ENCODE peak calls at places on chromosomes 5 and 9, in five cellular contexts. W is cardiac muscle cell, M is ovary, R is IMR-90, S is GM23248. F is an unnamed sample. For H3K36me3, the result is how much of the 10 kb centered on the place peaks cover.

GRCh38 chr9:28648723-28649122 is 1075.4 kb upstream of the C9orf72 start:
- DNase-seq in W (no peak), M (no peak), R (no peak), S (no peak), F (peak)

GRCh38 chr5:176541338-176542134 is 4.3 kb upstream of the RNF44 start:
- DNase-seq in W (peak), M (peak), R (no peak), S (no peak), F (peak)

GRCh38 chr5:150626853-150627276 is 13.6 kb upstream of the SYNPO start:
- DNase-seq in W (peak), M (no peak), R (no peak), S (peak), F (no peak)

GRCh38 chr5:80884086-80884813 is 75.9 kb upstream of the RASGRF2 start:
- DNase-seq in W (no peak), M (no peak), R (no peak), S (no peak), F (peak)

GRCh38 chr5:100647461-100648230 is 112.5 kb downstream of the FAM174A start:
- DNase-seq in W (peak), M (peak), R (no peak), S (peak), F (peak)

GRCh38 chr5:12896086-12896485 is 991.8 kb upstream of the CTNND2 start:
- DNase-seq in W (no peak), M (no peak), R (no peak), S (no peak), F (no peak)

GRCh38 chr5:102715405-102715804 is 39.7 kb upstream of the PAM start:
- DNase-seq in W (peak), M (no peak), R (peak), S (peak), F (no peak)

GRCh38 chr9:219670-220365 is 5.2 kb downstream of the DOCK8 start:
- DNase-seq in W (no peak), M (no peak), R (no peak), S (no peak), F (no peak)

GRCh38 chr9:106906129-106906528 is 43.2 kb downstream of the ZNF462 start:
- DNase-seq in W (no peak), M (no peak), R (no peak), S (no peak), F (no peak)

GRCh38 chr5:135434591-135435466 is 12.3 kb downstream of the DCANP1 start:
- DNase-seq in W (no peak), M (no peak), R (peak), S (peak), F (no peak)

GRCh38 chr5:143166661-143167420 is 236.6 kb downstream of the NR3C1 start:
- DNase-seq in W (no peak), M (no peak), R (no peak), S (no peak), F (no peak)

GRCh38 chr5:124755565-124755964 is 9.1 kb upstream of the ZNF608 start:
- DNase-seq in W (no peak), M (no peak), R (no peak), S (peak), F (no peak)

GRCh38 chr9:14866200-14866749 is 44.0 kb downstream of the FREM1 start:
- DNase-seq in W (no peak), M (no peak), R (no peak), S (no peak), F (no peak)

GRCh38 chr9:126844085-126844484 is 16.4 kb upstream of the ZBTB34 start:
- DNase-seq in W (peak), M (no peak), R (peak), S (peak), F (no peak)

GRCh38 chr9:34085581-34086500 is 37.2 kb upstream of the UBAP2 start:
- DNase-seq in W (no peak), M (no peak), R (peak), S (no peak), F (no peak)

GRCh38 chr9:107312651-107313050 is 29.6 kb downstream of the RAD23B start:
- DNase-seq in W (peak), M (no peak), R (peak), S (peak), F (peak)

GRCh38 chr9:122402403-122403268 is 31.8 kb downstream of the PTGS1 start:
- DNase-seq in W (peak), M (no peak), R (peak), S (peak), F (no peak)

GRCh38 chr5:90226433-90227099 is 183.0 kb downstream of the CETN3 start:
- DNase-seq in W (peak), M (peak), R (no peak), S (no peak), F (no peak)

GRCh38 chr9:129416831-129417604 is 203.9 kb downstream of the C9orf50 start:
- DNase-seq in W (no peak), M (peak), R (no peak), S (no peak), F (no peak)

GRCh38 chr9:17744786-17745185 is 165.9 kb downstream of the SH3GL2 start:
- DNase-seq in W (peak), M (no peak), R (peak), S (peak), F (peak)

GRCh38 chr5:142095651-142096330 is 12.8 kb upstream of the NDFIP1 start:
- DNase-seq in W (no peak), M (no peak), R (no peak), S (peak), F (no peak)

GRCh38 chr5:181168595-181169118 is 21.3 kb downstream of the OR2V2 start:
- DNase-seq in W (no peak), M (no peak), R (no peak), S (no peak), F (no peak)

GRCh38 chr9:19940808-19941207 is 152.0 kb upstream of the SLC24A2 start:
- DNase-seq in W (no peak), M (no peak), R (no peak), S (no peak), F (no peak)

GRCh38 chr9:33187519-33188218 is 20.5 kb upstream of the B4GALT1 start:
- DNase-seq in W (peak), M (peak), R (peak), S (peak), F (no peak)

GRCh38 chr5:69432412-69433206 is 17.7 kb downstream of the MARVELD2 start:
- DNase-seq in W (no peak), M (no peak), R (no peak), S (no peak), F (no peak)

GRCh38 chr9:89484475-89485404 is 13.2 kb downstream of the SEMA4D start:
- DNase-seq in W (no peak), M (no peak), R (peak), S (no peak), F (no peak)

GRCh38 chr5:146744358-146744757 is 134.2 kb downstream of the PPP2R2B start:
- DNase-seq in W (peak), M (no peak), R (peak), S (peak), F (no peak)

GRCh38 chr5:122415481-122416120 is 103.6 kb downstream of the SNCAIP start:
- DNase-seq in W (peak), M (peak), R (peak), S (peak), F (peak)

GRCh38 chr5:113038714-113039113 is 62.1 kb downstream of the DCP2 start:
- DNase-seq in W (peak), M (no peak), R (peak), S (peak), F (peak)

GRCh38 chr5:113036321-113036720 is 59.7 kb downstream of the DCP2 start:
- DNase-seq in W (no peak), M (no peak), R (no peak), S (no peak), F (no peak)

GRCh38 chr5:113036826-113037225 is 60.2 kb downstream of the DCP2 start:
- DNase-seq in W (no peak), M (no peak), R (no peak), S (no peak), F (no peak)

GRCh38 chr5:113039229-113039628 is 62.6 kb downstream of the DCP2 start:
- DNase-seq in W (no peak), M (no peak), R (no peak), S (no peak), F (no peak)

DNA sequence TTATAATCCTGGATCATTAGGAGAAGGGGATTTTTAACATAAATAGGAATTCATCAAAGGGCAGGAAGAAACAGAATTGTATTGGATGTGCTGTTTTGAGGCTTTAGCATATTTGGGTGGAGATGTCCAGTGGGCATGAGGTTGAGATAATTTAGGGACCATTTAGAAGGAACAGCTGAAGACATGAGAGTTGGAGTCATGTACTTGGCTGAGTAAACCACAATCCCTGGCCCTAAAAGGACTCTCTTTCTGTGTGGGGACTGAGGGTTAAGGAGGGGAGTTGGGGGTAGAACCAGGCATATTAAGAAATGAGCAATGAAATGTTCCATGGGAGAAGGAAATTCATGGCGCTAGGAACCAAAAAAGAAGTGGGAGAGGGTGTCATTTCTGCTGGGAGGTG is 61.5 kb downstream of the DCP2 start:
- DNase-seq in W (no peak), M (no peak), R (no peak), S (no peak), F (no peak)
- H3K36me3 ChIP-seq in W (under half), M (under half), R (under half), S (under half), F (under half)

DNA sequence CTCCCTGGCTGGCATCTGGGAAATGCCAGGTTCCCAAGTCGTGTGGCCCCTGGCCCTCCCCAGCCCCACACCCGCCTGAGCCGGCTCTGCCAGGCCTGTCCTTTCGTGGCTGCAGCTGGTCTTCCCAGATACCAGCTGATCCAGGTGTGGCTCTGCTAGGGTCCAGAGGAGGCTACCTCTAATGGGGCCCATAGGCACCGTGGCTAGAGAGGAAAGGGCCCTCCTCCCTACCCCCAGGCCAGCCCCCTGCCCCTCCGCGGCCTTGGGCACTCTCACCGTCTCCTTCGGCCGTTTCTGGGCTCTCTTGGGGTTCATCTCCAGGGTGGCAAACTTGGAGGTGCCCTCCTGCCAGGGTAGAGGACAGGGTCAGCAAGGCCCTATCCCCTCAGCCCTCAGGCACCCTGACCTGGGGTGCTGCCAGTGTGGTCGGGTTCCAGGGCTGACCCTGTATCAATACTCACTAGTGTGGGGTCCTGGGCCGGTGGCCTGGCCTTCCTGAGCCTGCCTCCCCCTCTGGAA is 17.0 kb downstream of the RALGDS start:
- DNase-seq in W (no peak), M (peak), R (no peak), S (no peak), F (no peak)
- H3K36me3 ChIP-seq in W (under half), M (under half), R (half or more), S (under half), F (under half)

GRCh38 chr9:87502446-87503232 is 5.0 kb downstream of the DAPK1 start:
- DNase-seq in W (no peak), M (no peak), R (no peak), S (no peak), F (no peak)
- H3K36me3 ChIP-seq in W (under half), M (under half), R (under half), S (under half), F (under half)

GRCh38 chr9:136608331-136609159 is 54.2 kb upstream of the EGFL7 start:
- DNase-seq in W (no peak), M (no peak), R (no peak), S (no peak), F (no peak)
- H3K36me3 ChIP-seq in W (under half), M (under half), R (under half), S (under half), F (under half)

GRCh38 chr5:163105456-163105855 is 331.9 kb upstream of the CCNG1 start:
- DNase-seq in W (no peak), M (no peak), R (no peak), S (peak), F (no peak)
- H3K36me3 ChIP-seq in W (under half), M (under half), R (under half), S (under half), F (under half)

GRCh38 chr5:43338856-43339255 is 25.6 kb upstream of the HMGCS1 start:
- DNase-seq in W (no peak), M (no peak), R (no peak), S (no peak), F (no peak)
- H3K36me3 ChIP-seq in W (under half), M (under half), R (under half), S (under half), F (under half)

GRCh38 chr5:37028910-37029309 is 152.3 kb downstream of the NIPBL start:
- DNase-seq in W (no peak), M (no peak), R (no peak), S (no peak), F (no peak)
- H3K36me3 ChIP-seq in W (half or more), M (under half), R (under half), S (half or more), F (under half)

GRCh38 chr5:10709409-10709808 is 51.6 kb downstream of the DAP start:
- DNase-seq in W (no peak), M (no peak), R (no peak), S (no peak), F (no peak)

GRCh38 chr5:10708189-10708944 is 52.7 kb downstream of the DAP start:
- DNase-seq in W (no peak), M (no peak), R (no peak), S (no peak), F (no peak)

GRCh38 chr5:10710513-10711128 is 50.4 kb downstream of the DAP start:
- DNase-seq in W (no peak), M (no peak), R (no peak), S (no peak), F (no peak)

GRCh38 chr5:10711562-10711961 is 49.5 kb downstream of the DAP start:
- DNase-seq in W (no peak), M (no peak), R (no peak), S (no peak), F (no peak)

GRCh38 chr5:10709933-10710332 is 51.1 kb downstream of the DAP start:
- DNase-seq in W (no peak), M (no peak), R (no peak), S (no peak), F (no peak)
- H3K36me3 ChIP-seq in W (under half), M (under half), R (under half), S (under half), F (under half)

F was measured in GM23338.